ENCODE peak calls at places on chromosome 22, in four cellular contexts. Y is AG04449; S is stimulated activated naive CD4-positive, alpha-beta T cell; J is astrocyte of the cerebellum. T is an unnamed sample.

GRCh38 chr22:20180245-20180630 is 29.4 kb upstream of the CCDC188 start:
- DNase-seq in J (no peak), Y (no peak), S (no peak), T (no peak)

GRCh38 chr22:45867118-45867905 is 109.7 kb downstream of the WNT7B start:
- DNase-seq in J (no peak), S (no peak), Y (no peak), T (peak; percentile 37)

GRCh38 chr22:30421695-30422480 is 3.7 kb upstream of the MTFP1 start:
- DNase-seq in J (no peak), Y (no peak), S (no peak), T (peak; percentile 57)

GRCh38 chr22:44738347-44738715 is 14.0 kb upstream of the ARHGAP8 start:
- DNase-seq in S (no peak), J (no peak), Y (no peak), T (peak; percentile 75)

GRCh38 chr22:28128827-28129226 is 209.8 kb upstream of the PITPNB start:
- DNase-seq in J (no peak), S (no peak), Y (no peak), T (no peak)

GRCh38 chr22:29314537-29315285 is 786 bp downstream of the RASL10A start:
- DNase-seq in Y (no peak), S (no peak), J (no peak), T (no peak)

GRCh38 chr22:20803696-20804324 is 29.9 kb downstream of the SERPIND1 start:
- DNase-seq in J (no peak), S (peak; percentile 6), Y (no peak), T (peak; percentile 22)

GRCh38 chr22:18057568-18058209 is 20.1 kb upstream of the PEX26 start:
- DNase-seq in S (no peak), J (peak; percentile 100), Y (peak; percentile 96), T (peak; percentile 97)

GRCh38 chr22:48264586-48264985 is 1502.1 kb downstream of the TBC1D22A start:
- DNase-seq in J (no peak), Y (no peak), S (no peak), T (no peak)

GRCh38 chr22:25169278-25170031 is 30.2 kb upstream of the CRYBB3 start:
- DNase-seq in Y (no peak), J (no peak), S (no peak), T (peak; percentile 10)

GRCh38 chr22:50444663-50445062 is 30.2 kb downstream of the SBF1 start:
- DNase-seq in J (peak; percentile 33), S (no peak), Y (peak; percentile 12), T (peak; percentile 78)

GRCh38 chr22:27239520-27239919 is 562.0 kb downstream of the MN1 start:
- DNase-seq in Y (no peak), J (no peak), S (no peak), T (no peak)

GRCh38 chr22:28883917-28884753 is 763 bp downstream of the ZNRF3 start:
- DNase-seq in Y (no peak), J (no peak), S (peak; percentile 12), T (peak; percentile 47)

GRCh38 chr22:44139773-44140172 is 41.0 kb upstream of the PARVG start:
- DNase-seq in Y (no peak), S (no peak), J (no peak), T (no peak)

GRCh38 chr22:46969491-46969890 is 207.0 kb downstream of the TBC1D22A start:
- DNase-seq in Y (no peak), S (no peak), J (no peak), T (no peak)

T was measured in kidney tubule cell.